ENCODE peak calls at places on chromosome X, in four cellular contexts. A is tibial nerve, V is OCI-LY7, G is adrenal gland. Y is an unnamed sample.

GRCh38 chrX:119236599-119237525 is 777 bp downstream of the PGRMC1 start:
- DNase-seq in A (no peak), V (peak; percentile 22), G (peak; percentile 44), Y (no peak)

GRCh38 chrX:103175944-103176753 is 38.8 kb upstream of the BEX4 start:
- DNase-seq in A (peak; percentile 56), V (peak; percentile 19), G (peak; percentile 73), Y (no peak)

GRCh38 chrX:130658310-130658709 is 244.7 kb downstream of the ENOX2 start:
- DNase-seq in A (no peak), V (no peak), G (no peak), Y (no peak)

GRCh38 chrX:47093860-47094259 is 15.6 kb downstream of the RGN start:
- DNase-seq in A (no peak), V (no peak), G (no peak), Y (no peak)

GRCh38 chrX:39238017-39238416 is 436.8 kb downstream of the MID1IP1 start:
- DNase-seq in A (no peak), V (no peak), G (no peak), Y (no peak)

GRCh38 chrX:20325786-20326388 is 59.2 kb upstream of the RPS6KA3 start:
- DNase-seq in A (no peak), V (no peak), G (no peak), Y (no peak)

GRCh38 chrX:11329016-11329415 is 35.8 kb downstream of the AMELX start:
- DNase-seq in A (no peak), V (no peak), G (no peak), Y (no peak)

GRCh38 chrX:13689519-13690211 is 737 bp downstream of the RAB9A start:
- DNase-seq in A (no peak), V (peak; percentile 21), G (no peak), Y (no peak)

GRCh38 chrX:136711147-136711546 is 63.2 kb downstream of the CD40LG start:
- DNase-seq in A (peak; percentile 28), V (peak; percentile 7), G (peak; percentile 50), Y (no peak)

GRCh38 chrX:105695451-105695850 is 126.9 kb upstream of the NRK start:
- DNase-seq in A (no peak), V (no peak), G (no peak), Y (no peak)

GRCh38 chrX:150229481-150229880 is 133.6 kb upstream of the MAMLD1 start:
- DNase-seq in A (no peak), V (no peak), G (no peak), Y (no peak)

GRCh38 chrX:106649523-106650428 is 38.0 kb downstream of the RADX start:
- DNase-seq in A (no peak), V (no peak), G (no peak), Y (no peak)

GRCh38 chrX:39226307-39226706 is 425.0 kb downstream of the MID1IP1 start:
- DNase-seq in A (no peak), V (no peak), G (no peak), Y (no peak)

GRCh38 chrX:65758505-65758904 is 91.1 kb downstream of the MSN start:
- DNase-seq in A (no peak), V (no peak), G (no peak), Y (no peak)

GRCh38 chrX:106898462-106898861 is 4.7 kb downstream of the RIPPLY1 start:
- DNase-seq in A (no peak), V (peak; percentile 53), G (no peak), Y (no peak)

GRCh38 chrX:56253832-56254703 is 21.9 kb downstream of the KLF8 start:
- DNase-seq in A (no peak), V (no peak), G (no peak), Y (no peak)

GRCh38 chrX:7147431-7147977 is at the start of gene STS:
- DNase-seq in A (peak; percentile 14), V (peak; percentile 63), G (peak; percentile 49), Y (no peak)

GRCh38 chrX:41912922-41913321 is 10.4 kb downstream of the CASK start:
- DNase-seq in A (no peak), V (no peak), G (no peak), Y (no peak)

GRCh38 chrX:150504399-150505186 is 63.8 kb upstream of the MTM1 start:
- DNase-seq in A (no peak), V (no peak), G (peak; percentile 44), Y (no peak)

GRCh38 chrX:140507982-140508305 is 3.1 kb upstream of the SOX3 start:
- DNase-seq in A (no peak), V (no peak), G (no peak), Y (no peak)

GRCh38 chrX:116317409-116317808 is 119.0 kb upstream of the SLC6A14 start:
- DNase-seq in A (no peak), V (no peak), G (peak; percentile 15), Y (no peak)

GRCh38 chrX:150363561-150364346 is 637 bp downstream of the MAMLD1 start:
- DNase-seq in A (peak; percentile 13), V (no peak), G (peak; percentile 51), Y (no peak)

GRCh38 chrX:110268875-110269274 is 49.0 kb downstream of the AMMECR1 start:
- DNase-seq in A (no peak), V (no peak), G (no peak), Y (no peak)

GRCh38 chrX:34631826-34632225 is 25.3 kb downstream of the TMEM47 start:
- DNase-seq in A (no peak), V (no peak), G (no peak), Y (no peak)

GRCh38 chrX:57906790-57907189 is 3.5 kb downstream of the ZXDA start:
- DNase-seq in A (no peak), V (no peak), G (no peak), Y (no peak)

GRCh38 chrX:50801135-50801534 is 12.9 kb downstream of the SHROOM4 start:
- DNase-seq in A (no peak), V (no peak), G (no peak), Y (no peak)

GRCh38 chrX:140712413-140713173 is 3.0 kb downstream of the LINC00632 start:
- DNase-seq in A (peak; percentile 13), V (no peak), G (peak; percentile 15), Y (peak; percentile 67)

GRCh38 chrX:48493890-48494364 is 14.9 kb upstream of the PORCN start:
- DNase-seq in A (no peak), V (no peak), G (peak; percentile 63), Y (no peak)

GRCh38 chrX:37871626-37872302 is 24.4 kb upstream of the DYNLT3 start:
- DNase-seq in A (no peak), V (no peak), G (peak; percentile 53), Y (peak; percentile 69)

GRCh38 chrX:47078129-47079043 is at the start of gene RGN:
- DNase-seq in A (no peak), V (no peak), G (peak; percentile 69), Y (no peak)

GRCh38 chrX:149908308-149908707 is 21.1 kb upstream of the HSFX4 start:
- DNase-seq in A (no peak), V (no peak), G (no peak), Y (no peak)

GRCh38 chrX:122913134-122913533 is 270.9 kb upstream of the GRIA3 start:
- DNase-seq in A (no peak), V (no peak), G (no peak), Y (no peak)

GRCh38 chrX:115650449-115650848 is 89.5 kb downstream of the PLS3 start:
- DNase-seq in A (no peak), V (no peak), G (no peak), Y (no peak)

GRCh38 chrX:88558421-88558820 is 188.6 kb upstream of the CPXCR1 start:
- DNase-seq in A (no peak), V (no peak), G (no peak), Y (no peak)

GRCh38 chrX:38618152-38618551 is 56.8 kb downstream of the TSPAN7 start:
- DNase-seq in A (no peak), V (no peak), G (no peak), Y (no peak)

GRCh38 chrX:3711331-3711917 is 2.0 kb downstream of the PRKX start:
- DNase-seq in A (no peak), V (peak; percentile 4), G (peak; percentile 15), Y (peak; percentile 67)

GRCh38 chrX:40091691-40092421 is 5.9 kb downstream of the BCOR start:
- DNase-seq in A (no peak), V (no peak), G (no peak), Y (no peak)

GRCh38 chrX:130028196-130028595 is 45.8 kb downstream of the BCORL1 start:
- DNase-seq in A (peak; percentile 21), V (peak; percentile 37), G (peak; percentile 45), Y (no peak)

DNA sequence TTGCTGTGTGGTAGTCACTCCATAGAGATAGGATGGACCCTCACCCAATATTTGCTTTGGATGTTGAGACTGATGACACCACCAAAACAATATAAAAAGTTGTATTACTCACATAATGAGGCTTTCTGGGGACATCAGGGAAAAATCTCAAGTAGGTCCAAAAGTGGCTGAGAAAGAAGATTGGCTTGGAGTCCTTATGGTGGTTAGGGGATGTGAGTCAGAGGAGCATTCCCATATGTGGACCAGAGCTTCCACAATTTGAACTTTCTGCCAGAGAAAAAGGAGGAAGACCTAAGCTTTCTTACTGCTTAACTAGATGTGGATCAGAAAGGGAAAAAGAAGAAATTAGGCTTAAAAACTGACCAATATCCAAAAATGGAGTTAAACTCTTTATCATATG is 460.5 kb downstream of the SH3BGRL start:
- DNase-seq in A (no peak), V (no peak), G (no peak), Y (no peak)
- H3K9me3 ChIP-seq in A (no peaks in the 10 kb centered on the region), V (no peaks in the 10 kb centered on the region), G (no peaks in the 10 kb centered on the region), Y (no peaks in the 10 kb centered on the region)

GRCh38 chrX:154658957-154659356 is 5.6 kb upstream of the CTAG2 start:
- DNase-seq in A (no peak), V (no peak), G (no peak), Y (no peak)

GRCh38 chrX:154661200-154661599 is 7.8 kb upstream of the CTAG2 start:
- DNase-seq in A (no peak), V (no peak), G (no peak), Y (no peak)

GRCh38 chrX:154658187-154658586 is 4.8 kb upstream of the CTAG2 start:
- DNase-seq in A (no peak), V (no peak), G (no peak), Y (no peak)

GRCh38 chrX:154657226-154657805 is 3.9 kb upstream of the CTAG2 start:
- DNase-seq in A (no peak), V (no peak), G (no peak), Y (no peak)

DNA sequence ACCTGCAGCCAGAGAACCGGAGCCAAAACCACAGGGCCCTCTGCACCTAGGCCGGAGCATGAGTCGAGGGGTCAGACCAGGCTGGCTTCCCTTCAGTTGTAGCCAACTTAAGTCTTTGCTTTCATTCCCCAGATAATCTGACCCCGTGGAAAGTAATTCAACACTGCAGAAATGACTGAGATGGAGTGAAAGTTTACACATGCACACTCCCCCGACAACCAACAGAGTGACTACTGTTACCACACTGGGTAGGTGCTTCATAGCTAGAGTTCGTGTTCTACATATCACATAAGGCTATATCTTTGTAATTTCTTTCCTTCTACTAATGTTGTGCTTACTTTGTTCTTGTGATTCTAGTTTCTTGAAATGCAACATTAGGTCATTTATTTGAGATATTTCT is 7.1 kb upstream of the CTAG2 start:
- DNase-seq in A (no peak), V (no peak), G (no peak), Y (no peak)
- H3K9me3 ChIP-seq in A (no peaks in the 10 kb centered on the region), V (no peaks in the 10 kb centered on the region), G (no peaks in the 10 kb centered on the region), Y (no peaks in the 10 kb centered on the region)

DNA sequence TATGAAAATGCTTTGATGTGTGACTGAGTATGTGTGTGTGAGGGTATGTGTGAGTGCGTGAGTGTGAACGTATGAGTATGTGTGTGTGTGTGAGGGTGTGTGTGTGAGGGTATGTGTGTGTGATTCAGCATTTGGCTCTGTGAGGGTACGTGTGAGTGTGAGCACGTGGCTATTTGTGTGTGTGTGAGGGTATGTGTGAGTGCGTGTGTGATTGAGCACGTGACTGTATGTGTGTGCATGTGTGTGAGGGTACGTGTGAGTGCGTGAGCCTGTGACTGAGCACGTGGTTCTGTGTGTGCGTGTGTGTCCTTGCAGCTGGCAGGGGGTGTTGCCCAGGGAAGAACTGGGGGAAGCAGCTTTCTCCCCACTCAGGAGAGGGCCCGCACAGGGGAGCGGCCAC is 16.1 kb upstream of the PPP2R3B start:
- DNase-seq in A (no peak), V (no peak), G (no peak), Y (no peak)
- H3K9me3 ChIP-seq in A (no peaks in the 10 kb centered on the region), V (no peaks in the 10 kb centered on the region), G (no peaks in the 10 kb centered on the region), Y (no peaks in the 10 kb centered on the region)

GRCh38 chrX:2442694-2443093 is 58.1 kb downstream of the DHRSX start:
- DNase-seq in A (no peak), V (no peak), G (no peak), Y (no peak)
- H3K9me3 ChIP-seq in A (no peaks in the 10 kb centered on the region), V (peaks cover 4% of the 10 kb centered on the region), G (no peaks in the 10 kb centered on the region), Y (no peaks in the 10 kb centered on the region)

Y was measured in ascending aorta.